ENCODE peak calls at places on chromosome 11, in seven cellular contexts. O is ovary, U is neuronal stem cell, C is IMR-90, M is prostate gland, E is psoas muscle, I is heart left ventricle. P is an unnamed sample. For H3K9me3, the result is how much of the 10 kb centered on the place peaks cover.

GRCh38 chr11:124837491-124837856 is 27.8 kb upstream of the ROBO3 start:
- DNase-seq in U (no peak), M (no peak), E (no peak), I (no peak), O (no peak), C (peak), P (no peak)

GRCh38 chr11:123973816-123974215 is 3.8 kb downstream of the OR10S1 start:
- DNase-seq in O (no peak), M (no peak), C (peak), E (no peak), U (no peak), I (no peak), P (no peak)

GRCh38 chr11:121741954-121742361 is 289.2 kb upstream of the SORL1-AS1 start:
- DNase-seq in E (peak), I (peak), U (no peak), M (peak), O (peak), C (peak), P (no peak)

GRCh38 chr11:58775066-58775708 is 43.4 kb upstream of the GLYAT start:
- DNase-seq in U (no peak), I (no peak), C (no peak), M (no peak), E (no peak), O (no peak), P (no peak)

GRCh38 chr11:124085583-124085982 is 29.7 kb upstream of the VWA5A start:
- DNase-seq in M (no peak), O (no peak), U (no peak), C (peak), I (no peak), E (no peak), P (no peak)

GRCh38 chr11:12164061-12165014 is 53.9 kb downstream of the MICAL2 start:
- DNase-seq in E (no peak), O (no peak), I (no peak), C (peak), M (peak), U (no peak), P (no peak)

GRCh38 chr11:34512810-34513673 is 552 bp downstream of the ELF5 start:
- DNase-seq in C (peak), E (peak), U (peak), M (peak), O (no peak), I (no peak), P (no peak)

GRCh38 chr11:9138612-9139579 is 47.5 kb upstream of the SCUBE2 start:
- DNase-seq in I (no peak), U (no peak), C (peak), E (no peak), M (peak), O (peak), P (peak)

GRCh38 chr11:134560066-134560465 is 148.0 kb upstream of the B3GAT1 start:
- DNase-seq in U (no peak), M (no peak), O (no peak), E (no peak), C (no peak), I (no peak), P (no peak)

GRCh38 chr11:13473013-13473722 is 10.1 kb upstream of the BTBD10 start:
- DNase-seq in O (no peak), C (no peak), M (no peak), E (no peak), I (no peak), U (no peak), P (no peak)

GRCh38 chr11:34151916-34152845 is 46.8 kb downstream of the NAT10 start:
- DNase-seq in E (no peak), O (no peak), M (no peak), I (no peak), C (no peak), U (no peak), P (no peak)

GRCh38 chr11:66068154-66068821 is 1.8 kb upstream of the PACS1 start:
- DNase-seq in C (peak), M (peak), U (peak), E (peak), I (peak), O (peak), P (peak)

GRCh38 chr11:48193876-48194275 is 22.7 kb upstream of the OR4B1 start:
- DNase-seq in M (no peak), E (no peak), I (no peak), U (no peak), C (peak), O (no peak), P (no peak)

GRCh38 chr11:86370171-86370570 is 4.5 kb upstream of the CCDC81 start:
- DNase-seq in C (no peak), U (no peak), I (no peak), O (no peak), M (no peak), E (no peak), P (no peak)

GRCh38 chr11:38169286-38169685 is 1571.2 kb upstream of the RAG2 start:
- DNase-seq in U (no peak), O (no peak), C (peak), E (no peak), I (no peak), M (no peak), P (no peak)

GRCh38 chr11:73982595-73982989 is at the start of gene UCP2:
- DNase-seq in U (no peak), C (peak), O (peak), I (peak), M (peak), E (peak), P (peak)

GRCh38 chr11:13335319-13335718 is 57.7 kb downstream of the BMAL1 start:
- DNase-seq in M (peak), E (peak), C (peak), U (peak), O (peak), I (no peak), P (peak)

GRCh38 chr11:117328414-117329010 is 858 bp downstream of the CEP164 start:
- DNase-seq in C (peak), O (no peak), U (no peak), I (no peak), E (no peak), M (peak), P (no peak)

DNA sequence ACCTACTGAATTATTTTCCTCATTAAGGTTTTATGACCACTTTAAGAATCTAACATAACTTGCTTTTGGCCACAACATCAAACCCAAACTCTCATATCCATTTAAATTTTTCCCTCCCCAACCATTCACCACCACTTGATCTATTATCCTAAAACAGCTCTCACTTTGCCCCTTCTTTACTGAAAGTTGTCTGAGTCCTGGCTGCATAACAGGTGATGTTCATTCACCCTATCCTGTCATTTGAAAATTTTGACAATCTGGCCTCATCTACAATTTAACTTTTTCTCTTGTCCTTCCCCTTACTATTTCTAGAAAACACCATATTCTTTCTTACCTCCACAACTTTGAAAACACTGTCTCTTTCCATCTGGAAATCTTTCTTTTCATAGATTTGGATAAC is 89.3 kb downstream of the BDNF start:
- DNase-seq in C (no peak), M (no peak), U (no peak), E (no peak), I (no peak), O (no peak), P (no peak)
- H3K9me3 ChIP-seq in C (under half), M (under half), U (under half), E (under half), I (under half), O (under half), P (under half)

GRCh38 chr11:2660357-2660939 is 39.3 kb downstream of the KCNQ1OT1 start:
- DNase-seq in M (no peak), I (no peak), U (no peak), C (no peak), E (no peak), O (no peak), P (no peak)
- H3K9me3 ChIP-seq in M (under half), I (under half), U (under half), C (half or more), E (under half), O (under half), P (under half)

DNA sequence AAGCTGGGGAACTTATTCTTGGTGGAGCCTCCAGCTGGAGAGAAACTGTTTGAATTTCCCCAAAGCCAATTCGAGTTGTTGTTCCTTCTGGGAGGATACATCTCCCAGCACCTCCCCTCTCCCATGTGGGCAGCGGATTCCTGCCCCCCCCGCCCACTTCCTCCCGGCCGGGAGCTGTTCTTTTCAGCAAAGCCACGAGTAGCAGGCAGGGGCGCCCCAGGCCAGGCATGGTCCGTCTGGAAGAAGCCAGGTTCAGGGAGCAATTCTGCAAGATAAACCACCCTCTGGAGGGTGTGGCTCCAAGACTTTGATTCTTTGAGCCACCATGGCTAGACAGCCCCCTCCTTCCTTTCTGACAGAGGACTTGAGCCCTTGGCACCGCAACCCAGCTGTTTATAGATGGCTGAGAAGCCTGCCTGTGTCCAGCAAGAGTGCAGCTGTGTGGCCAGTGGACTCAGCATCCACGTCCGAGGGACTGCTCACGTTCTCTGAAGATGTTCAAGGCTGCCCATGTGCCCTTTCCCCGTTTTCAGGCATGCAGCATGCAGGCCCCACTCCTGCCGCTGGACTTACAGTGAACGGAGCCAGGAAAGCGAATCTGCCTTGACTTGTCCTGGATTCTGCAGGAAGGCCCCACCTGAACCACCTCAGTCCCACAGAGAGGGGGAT is 170.3 kb downstream of the CTTN start:
- DNase-seq in M (peak), E (peak), C (peak), O (peak), I (peak), U (no peak), P (no peak)
- H3K9me3 ChIP-seq in M (under half), E (under half), C (under half), O (under half), I (under half), U (under half), P (under half)

DNA sequence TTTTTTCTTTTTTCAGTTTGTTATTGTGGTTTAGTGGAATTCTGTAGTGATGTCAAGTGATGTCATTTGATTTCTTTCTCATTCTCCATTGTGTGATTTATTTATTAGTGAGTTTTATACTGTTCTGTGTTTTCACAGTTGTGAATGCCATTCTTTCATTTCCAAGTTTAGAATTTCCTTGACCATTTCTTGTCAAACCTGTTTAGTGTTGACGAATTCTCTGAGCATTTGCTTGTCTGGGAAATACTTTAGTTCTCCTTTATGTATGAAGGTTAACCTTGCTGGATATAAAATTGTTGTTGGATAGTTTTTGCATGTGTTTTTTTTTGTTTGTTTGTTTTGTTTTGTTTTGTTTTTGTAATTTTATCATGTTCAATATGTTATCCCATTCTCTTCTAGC is 633.6 kb upstream of the FAT3 start:
- DNase-seq in O (no peak), C (no peak), U (no peak), M (no peak), I (no peak), E (no peak), P (no peak)
- H3K9me3 ChIP-seq in O (under half), C (under half), U (under half), M (under half), I (under half), E (under half), P (under half)

GRCh38 chr11:2843551-2843950 is 42.0 kb downstream of the CDKN1C start:
- DNase-seq in O (no peak), C (no peak), U (no peak), E (no peak), M (no peak), I (no peak), P (no peak)
- H3K9me3 ChIP-seq in O (under half), C (under half), U (under half), E (under half), M (under half), I (under half), P (under half)

DNA sequence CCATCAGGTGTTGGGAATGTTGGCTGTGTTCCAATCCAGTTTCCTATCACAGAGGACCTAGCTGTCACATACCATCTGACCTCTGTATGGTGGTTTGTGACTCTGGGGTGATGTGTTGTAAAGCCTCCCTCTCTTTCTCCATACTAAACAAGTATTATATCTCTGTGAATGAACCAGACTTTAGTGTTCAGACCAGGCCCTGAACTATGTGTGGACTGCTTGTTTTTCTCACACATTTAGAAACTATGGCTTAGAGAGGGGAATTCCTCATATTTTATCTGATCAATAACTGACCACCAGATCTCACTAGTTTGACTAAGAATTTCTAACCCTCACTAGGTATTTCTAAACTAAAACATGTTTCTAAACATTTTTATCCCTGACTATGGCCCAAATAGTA is 17.5 kb downstream of the NCR3LG1 start:
- DNase-seq in E (no peak), C (no peak), O (no peak), U (no peak), I (no peak), M (no peak), P (no peak)
- H3K9me3 ChIP-seq in E (under half), C (under half), O (under half), U (under half), I (under half), M (under half), P (under half)

P was measured in T-helper 17 cell.